ENCODE peak calls at places on chromosomes 11 and 22, in eight cellular contexts. M, I, J, G, B, Q, K and A are unnamed samples.
A peak's percentile ranks its signal among the peaks of the same experiment; 100 is the strongest.

GRCh38 chr11:13939952-13940610 is 22.4 kb upstream of the SPON1 start:
- DNase-seq in I (no peak), K (no peak), B (no peak), G (no peak), Q (no peak), J (peak; percentile 85), M (no peak), A (no peak)

GRCh38 chr22:33975841-33976240 is 55.6 kb upstream of the LARGE1 start:
- DNase-seq in G (no peak), B (no peak), I (no peak), K (no peak), Q (no peak), M (no peak), J (no peak), A (no peak)

GRCh38 chr11:134566311-134566710 is 154.3 kb upstream of the B3GAT1 start:
- DNase-seq in Q (no peak), I (no peak), J (no peak), G (no peak), K (no peak), B (no peak), M (no peak), A (no peak)

GRCh38 chr22:19632671-19633148 is 81.6 kb upstream of the SEPTIN5 start:
- DNase-seq in M (no peak), B (peak; percentile 46), Q (no peak), J (no peak), I (no peak), K (no peak), G (no peak), A (no peak)

GRCh38 chr11:67629386-67630229 is at the start of gene NUDT8:
- DNase-seq in M (peak; percentile 51), B (peak; percentile 88), I (peak; percentile 89), J (peak; percentile 93), G (no peak), K (peak; percentile 48), Q (peak; percentile 89), A (peak; percentile 38)

GRCh38 chr22:20211997-20212753 is 55.9 kb downstream of the RTN4R start:
- DNase-seq in M (no peak), J (no peak), G (no peak), B (peak; percentile 84), I (no peak), Q (peak; percentile 89), K (no peak), A (peak; percentile 74)

GRCh38 chr22:45202333-45203149 is 38.2 kb downstream of the KIAA0930 start:
- DNase-seq in I (no peak), G (no peak), B (no peak), Q (no peak), J (no peak), M (no peak), K (no peak), A (no peak)

GRCh38 chr11:116065519-116065918 is 561.3 kb upstream of the CADM1 start:
- DNase-seq in K (no peak), Q (no peak), B (no peak), G (no peak), M (no peak), J (no peak), I (no peak), A (peak; percentile 21)

GRCh38 chr11:95968585-95968984 is 44.7 kb upstream of the MTMR2 start:
- DNase-seq in J (peak; percentile 56), B (no peak), K (no peak), I (no peak), Q (no peak), G (no peak), M (no peak), A (no peak)

GRCh38 chr11:93652161-93652597 is 9.3 kb upstream of the CEP295 start:
- DNase-seq in M (no peak), G (no peak), B (no peak), K (no peak), Q (no peak), J (peak; percentile 92), I (peak; percentile 67), A (no peak)

GRCh38 chr11:112485280-112485679 is 224.6 kb upstream of the PLET1 start:
- DNase-seq in J (no peak), Q (no peak), M (no peak), I (peak; percentile 30), G (no peak), K (no peak), B (no peak), A (no peak)

GRCh38 chr11:69808708-69809107 is 10.5 kb downstream of the FGF3 start:
- DNase-seq in B (no peak), M (no peak), K (no peak), J (no peak), G (no peak), I (peak; percentile 28), Q (no peak), A (no peak)

GRCh38 chr22:46735747-46736608 is 2.1 kb downstream of the CERK start:
- DNase-seq in G (no peak), B (no peak), K (no peak), J (no peak), I (peak; percentile 49), Q (no peak), M (no peak), A (no peak)

GRCh38 chr11:70067591-70068341 is 10.4 kb upstream of the ANO1 start:
- DNase-seq in I (peak; percentile 66), G (no peak), K (no peak), J (peak; percentile 90), B (no peak), Q (no peak), M (no peak), A (no peak)

GRCh38 chr11:134598368-134598767 is 186.3 kb upstream of the B3GAT1 start:
- DNase-seq in G (no peak), B (no peak), J (no peak), I (no peak), Q (no peak), K (no peak), M (no peak), A (no peak)

GRCh38 chr22:49658902-49659280 is 168.8 kb downstream of the BRD1 start:
- DNase-seq in B (peak; percentile 29), J (no peak), M (no peak), G (no peak), I (no peak), Q (no peak), K (no peak), A (no peak)

GRCh38 chr11:17102447-17102846 is 25.0 kb upstream of the RPS13 start:
- DNase-seq in B (no peak), G (no peak), Q (no peak), I (no peak), K (no peak), J (no peak), M (no peak), A (no peak)

GRCh38 chr11:118221419-118221818 is 3.4 kb downstream of the JAML start:
- DNase-seq in G (no peak), I (no peak), B (no peak), J (no peak), M (no peak), K (no peak), Q (no peak), A (no peak)

GRCh38 chr11:118219244-118219643 is 5.6 kb downstream of the JAML start:
- DNase-seq in M (no peak), J (no peak), B (no peak), G (no peak), I (no peak), K (no peak), Q (no peak), A (no peak)

GRCh38 chr11:118217575-118217974 is 7.2 kb downstream of the JAML start:
- DNase-seq in Q (no peak), B (no peak), M (no peak), G (no peak), K (no peak), J (no peak), I (no peak), A (no peak)

GRCh38 chr11:118222437-118222836 is 2.4 kb downstream of the JAML start:
- DNase-seq in K (no peak), B (no peak), J (no peak), G (no peak), M (no peak), I (no peak), Q (no peak), A (no peak)

GRCh38 chr11:118219696-118220095 is 5.1 kb downstream of the JAML start:
- DNase-seq in Q (no peak), G (no peak), I (no peak), B (no peak), J (no peak), K (no peak), M (no peak), A (no peak)
- H3K4me1 ChIP-seq in Q (peaks cover 19% of the 10 kb centered on the region), G (no peaks in the 10 kb centered on the region), I (peaks cover 5% of the 10 kb centered on the region), B (no peaks in the 10 kb centered on the region), J (no peaks in the 10 kb centered on the region), K (no peaks in the 10 kb centered on the region), M (no peaks in the 10 kb centered on the region), A (no peaks in the 10 kb centered on the region)

GRCh38 chr22:17597217-17597616 is 31.3 kb downstream of the ATP6V1E1 start:
- DNase-seq in G (no peak), B (no peak), J (no peak), I (no peak), M (no peak), Q (no peak), K (no peak), A (no peak)
- H3K27ac ChIP-seq in G (no peak overlapping the region), B (no peak overlapping the region), J (no peak overlapping the region), I (no peak overlapping the region), M (no peak overlapping the region), Q (no peak overlapping the region), K (no peak overlapping the region), A (no peak overlapping the region)

GRCh38 chr11:123601737-123602136 is 52.7 kb downstream of the SCN3B start:
- DNase-seq in B (no peak), M (no peak), I (no peak), J (no peak), K (no peak), Q (no peak), G (no peak), A (no peak)

GRCh38 chr11:123597859-123598258 is 56.6 kb downstream of the SCN3B start:
- DNase-seq in I (no peak), K (no peak), B (no peak), J (peak; percentile 17), Q (no peak), G (no peak), M (no peak), A (no peak)

GRCh38 chr11:123603666-123604065 is 50.8 kb downstream of the SCN3B start:
- DNase-seq in I (no peak), G (no peak), Q (no peak), K (no peak), J (no peak), M (no peak), B (no peak), A (no peak)

GRCh38 chr11:123601136-123601535 is 53.3 kb downstream of the SCN3B start:
- DNase-seq in K (no peak), B (no peak), I (no peak), J (no peak), M (no peak), G (no peak), Q (no peak), A (no peak)
- H3K4me3 ChIP-seq in K (no peak overlapping the region), B (no peak overlapping the region), I (no peak overlapping the region), J (no peak overlapping the region), M (no peak overlapping the region), G (no peak overlapping the region), Q (no peak overlapping the region), A (no peak overlapping the region)

DNA sequence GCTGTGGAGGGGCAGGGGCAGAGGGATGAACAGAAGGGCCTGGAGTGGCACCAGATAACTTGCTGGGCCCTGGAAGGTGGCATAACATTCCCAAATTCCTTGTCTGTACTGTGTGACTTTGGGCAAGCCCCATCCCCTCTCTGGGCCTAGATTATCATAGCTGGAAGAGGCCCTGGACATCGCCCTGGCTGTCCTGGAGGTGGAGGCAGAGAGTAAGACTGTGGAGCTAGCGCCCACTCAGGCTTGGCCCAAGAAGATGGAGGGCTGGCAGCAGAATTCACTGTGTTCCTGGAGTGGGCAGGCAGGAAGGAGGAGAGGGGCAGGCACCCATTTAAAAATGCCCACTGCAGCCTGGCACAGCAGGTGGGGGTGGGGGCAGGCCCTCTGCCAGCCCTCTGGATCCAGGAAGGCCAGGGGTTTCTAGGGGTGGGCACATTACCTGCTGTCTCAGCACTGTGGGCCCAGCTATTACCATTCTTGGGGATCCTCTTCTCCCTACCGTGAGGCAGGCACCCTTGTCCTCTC is 22.6 kb downstream of the ARHGEF17 start:
- DNase-seq in M (no peak), J (peak; percentile 26), K (no peak), Q (no peak), I (peak; percentile 65), B (no peak), G (no peak), A (no peak)
- H3K4me1 ChIP-seq in M (peaks cover 95% of the 10 kb centered on the region), J (peaks cover 23% of the 10 kb centered on the region), K (peaks cover 9% of the 10 kb centered on the region), Q (peaks cover 98% of the 10 kb centered on the region), I (peaks cover 45% of the 10 kb centered on the region), B (peaks cover 13% of the 10 kb centered on the region), G (peaks cover 10% of the 10 kb centered on the region), A (peaks cover 55% of the 10 kb centered on the region)